ENCODE peak calls at places on chromosomes 6 and 20, in nine cellular contexts. Q, N, G, R, S, K, T, C and I are unnamed samples.

GRCh38 chr6:22421187-22421586 is 124.4 kb upstream of the PRL start:
- DNase-seq in Q (no peak), K (no peak), C (no peak), R (peak; percentile 53), N (no peak), G (no peak), S (no peak), T (no peak), I (no peak)

GRCh38 chr6:122751291-122751690 is 28.2 kb upstream of the FABP7 start:
- DNase-seq in T (no peak), K (no peak), G (no peak), R (no peak), C (no peak), N (no peak), S (no peak), Q (no peak), I (no peak)

GRCh38 chr20:19598117-19598516 is 159.9 kb upstream of the RIN2 start:
- DNase-seq in K (no peak), N (no peak), G (no peak), R (no peak), Q (no peak), T (no peak), S (no peak), C (no peak), I (no peak)

GRCh38 chr6:169250660-169251059 is 3.0 kb downstream of the THBS2 start:
- DNase-seq in N (no peak), G (no peak), S (peak; percentile 64), T (no peak), R (peak; percentile 96), K (peak; percentile 92), Q (no peak), C (peak; percentile 97), I (no peak)

GRCh38 chr6:74749211-74750142 is 456.4 kb downstream of the COL12A1 start:
- DNase-seq in N (no peak), T (no peak), G (peak; percentile 35), K (no peak), C (no peak), R (no peak), S (no peak), Q (no peak), I (no peak)

GRCh38 chr6:25525078-25525477 is 126.9 kb upstream of the SCGN start:
- DNase-seq in S (no peak), K (no peak), C (no peak), Q (no peak), R (no peak), N (no peak), T (no peak), G (no peak), I (no peak)

GRCh38 chr6:31557443-31558317 is 10.3 kb downstream of the NFKBIL1 start:
- DNase-seq in G (no peak), R (no peak), K (no peak), S (no peak), T (no peak), N (no peak), C (no peak), Q (no peak), I (no peak)

GRCh38 chr6:40328376-40328987 is 258.7 kb downstream of the LRFN2 start:
- DNase-seq in S (peak; percentile 51), C (no peak), Q (peak; percentile 76), N (peak; percentile 51), T (peak; percentile 52), G (peak; percentile 22), R (no peak), K (no peak), I (peak; percentile 57)

GRCh38 chr6:140178550-140179334 is 804.3 kb upstream of the CITED2 start:
- DNase-seq in C (no peak), K (peak; percentile 81), T (no peak), Q (no peak), N (no peak), R (peak; percentile 94), G (no peak), S (no peak), I (no peak)

GRCh38 chr6:26327450-26328264 is 37.3 kb upstream of the BTN3A2 start:
- DNase-seq in Q (no peak), T (peak; percentile 24), N (peak; percentile 28), S (no peak), C (peak; percentile 59), R (peak; percentile 82), K (peak; percentile 51), G (peak; percentile 76), I (peak; percentile 55)

GRCh38 chr20:38195041-38195504 is 30.0 kb upstream of the TGM2 start:
- DNase-seq in N (no peak), C (no peak), Q (no peak), R (no peak), S (no peak), T (no peak), K (no peak), G (no peak), I (no peak)

GRCh38 chr6:43830775-43831174 is 60.8 kb downstream of the VEGFA start:
- DNase-seq in T (no peak), R (no peak), G (no peak), K (no peak), N (no peak), C (no peak), S (no peak), Q (no peak), I (no peak)

GRCh38 chr6:55397986-55398385 is 70.7 kb downstream of the GFRAL start:
- DNase-seq in N (no peak), Q (no peak), T (no peak), S (no peak), G (no peak), K (no peak), C (no peak), R (no peak), I (no peak)

GRCh38 chr6:14639983-14640599 is 522.5 kb downstream of the CD83 start:
- DNase-seq in R (no peak), T (no peak), G (no peak), K (no peak), C (no peak), N (no peak), Q (no peak), S (no peak), I (no peak)

GRCh38 chr6:126527016-126527606 is 187.2 kb downstream of the CENPW start:
- DNase-seq in K (no peak), T (no peak), S (no peak), N (no peak), R (no peak), C (no peak), Q (no peak), G (no peak), I (no peak)